ENCODE peak calls at places on chromosomes 2 and 18, in nine cellular contexts. P is transverse colon, A is body of pancreas, C is heart left ventricle, H is endothelial cell of umbilical vein, B is HCT116, E is suprapubic skin, K is GM12892, I is uterus. L is an unnamed sample.

GRCh38 chr2:216292886-216293291 is 79.4 kb downstream of the MARCHF4 start:
- DNase-seq in P (no peak), A (peak), C (no peak), H (peak), B (no peak), E (no peak), K (no peak), I (no peak), L (no peak)

GRCh38 chr18:68660355-68661183 is 54.3 kb downstream of the TMX3 start:
- DNase-seq in P (no peak), A (no peak), C (no peak), H (peak), B (peak), E (no peak), K (no peak), I (no peak), L (no peak)

GRCh38 chr2:37377187-37377532 is 32.7 kb downstream of the QPCT start:
- DNase-seq in P (no peak), A (no peak), C (no peak), H (no peak), B (no peak), E (no peak), K (no peak), I (peak), L (no peak)

GRCh38 chr2:173555833-173556232 is 201.2 kb downstream of the CDCA7 start:
- DNase-seq in P (no peak), A (no peak), C (no peak), H (peak), B (no peak), E (no peak), K (no peak), I (no peak), L (no peak)

GRCh38 chr2:96399342-96400048 is 63.9 kb downstream of the NCAPH start:
- DNase-seq in P (no peak), A (no peak), C (no peak), H (no peak), B (no peak), E (no peak), K (no peak), I (no peak), L (no peak)

GRCh38 chr2:175010848-175011254 is 5.7 kb upstream of the CHN1 start:
- DNase-seq in P (no peak), A (no peak), C (no peak), H (peak), B (no peak), E (no peak), K (no peak), I (no peak), L (no peak)

GRCh38 chr2:6224267-6224666 is 532.1 kb downstream of the SOX11 start:
- DNase-seq in P (no peak), A (no peak), C (no peak), H (no peak), B (no peak), E (no peak), K (no peak), I (no peak), L (no peak)

GRCh38 chr2:118300807-118301206 is 212.5 kb downstream of the INSIG2 start:
- DNase-seq in P (no peak), A (no peak), C (no peak), H (no peak), B (no peak), E (no peak), K (no peak), I (no peak), L (no peak)

GRCh38 chr2:67996772-67997527 is 65.9 kb downstream of the C1D start:
- DNase-seq in P (no peak), A (no peak), C (no peak), H (peak), B (no peak), E (no peak), K (no peak), I (no peak), L (no peak)

GRCh38 chr2:42105330-42106256 is 57.8 kb downstream of the PKDCC start:
- DNase-seq in P (peak), A (peak), C (peak), H (no peak), B (no peak), E (no peak), K (no peak), I (no peak), L (no peak)

GRCh38 chr18:11327656-11328055 is 178.3 kb upstream of the PIEZO2 start:
- DNase-seq in P (no peak), A (no peak), C (no peak), H (no peak), B (no peak), E (no peak), K (no peak), I (no peak), L (no peak)

GRCh38 chr18:74604774-74605173 is 7.1 kb downstream of the ZNF407 start:
- DNase-seq in P (no peak), A (no peak), C (no peak), H (no peak), B (no peak), E (no peak), K (no peak), I (no peak), L (no peak)

GRCh38 chr2:60319031-60319547 is 234.4 kb downstream of the BCL11A start:
- DNase-seq in P (no peak), A (no peak), C (no peak), H (no peak), B (no peak), E (no peak), K (no peak), I (no peak), L (no peak)

GRCh38 chr18:31942301-31942998 is 478 bp downstream of the TRAPPC8 start:
- DNase-seq in P (peak), A (peak), C (peak), H (peak), B (no peak), E (peak), K (peak), I (peak), L (peak)

GRCh38 chr2:67790622-67791021 is 272.2 kb downstream of the C1D start:
- DNase-seq in P (no peak), A (no peak), C (no peak), H (peak), B (no peak), E (no peak), K (no peak), I (no peak), L (no peak)

GRCh38 chr2:64277101-64277849 is 133.1 kb upstream of the PELI1 start:
- DNase-seq in P (no peak), A (peak), C (no peak), H (no peak), B (no peak), E (no peak), K (no peak), I (no peak), L (no peak)

GRCh38 chr2:169026056-169026455 is 5.1 kb downstream of the ABCB11 start:
- DNase-seq in P (no peak), A (no peak), C (no peak), H (no peak), B (no peak), E (no peak), K (no peak), I (no peak), L (no peak)

GRCh38 chr2:190188289-190188688 is 125.8 kb upstream of the MSTN start:
- DNase-seq in P (no peak), A (no peak), C (no peak), H (no peak), B (no peak), E (no peak), K (no peak), I (no peak), L (no peak)

GRCh38 chr2:49583010-49583409 is 428.7 kb upstream of the FSHR start:
- DNase-seq in P (no peak), A (no peak), C (no peak), H (no peak), B (no peak), E (no peak), K (no peak), I (no peak), L (no peak)

GRCh38 chr2:195601361-195601760 is 55.7 kb upstream of the SLC39A10 start:
- DNase-seq in P (no peak), A (no peak), C (no peak), H (no peak), B (no peak), E (no peak), K (no peak), I (no peak), L (no peak)

GRCh38 chr2:233256048-233256447 is 4.6 kb downstream of the ATG16L1 start:
- DNase-seq in P (no peak), A (no peak), C (no peak), H (no peak), B (no peak), E (no peak), K (no peak), I (no peak), L (no peak)

GRCh38 chr2:213252206-213252605 is 32.1 kb upstream of the SPAG16 start:
- DNase-seq in P (no peak), A (no peak), C (no peak), H (no peak), B (no peak), E (no peak), K (no peak), I (no peak), L (no peak)

GRCh38 chr2:208006325-208006724 is 19.0 kb downstream of the PLEKHM3 start:
- DNase-seq in P (no peak), A (no peak), C (no peak), H (no peak), B (no peak), E (no peak), K (no peak), I (no peak), L (no peak)

GRCh38 chr18:45127395-45127794 is 446.7 kb downstream of the SETBP1 start:
- DNase-seq in P (no peak), A (no peak), C (no peak), H (no peak), B (no peak), E (no peak), K (no peak), I (no peak), L (no peak)

GRCh38 chr18:46343940-46344372 is 239.8 kb downstream of the HAUS1 start:
- DNase-seq in P (peak), A (peak), C (peak), H (no peak), B (no peak), E (no peak), K (peak), I (peak), L (no peak)

GRCh38 chr2:17863539-17863938 is 14.9 kb upstream of the KCNS3 start:
- DNase-seq in P (no peak), A (no peak), C (no peak), H (no peak), B (no peak), E (no peak), K (no peak), I (no peak), L (no peak)

GRCh38 chr18:61551586-61551985 is 218.4 kb downstream of the CDH20 start:
- DNase-seq in P (peak), A (peak), C (no peak), H (peak), B (peak), E (no peak), K (peak), I (peak), L (peak)

GRCh38 chr2:20378891-20379519 is 28.4 kb upstream of the PUM2 start:
- DNase-seq in P (peak), A (peak), C (peak), H (peak), B (peak), E (peak), K (no peak), I (peak), L (peak)

GRCh38 chr2:89763581-89764485 is 1072.4 kb downstream of the RPIA start:
- DNase-seq in P (no peak), A (no peak), C (peak), H (no peak), B (no peak), E (peak), K (no peak), I (peak), L (no peak)

GRCh38 chr2:128777091-128778045 is 458.7 kb upstream of the HS6ST1 start:
- DNase-seq in P (no peak), A (no peak), C (no peak), H (no peak), B (no peak), E (peak), K (no peak), I (no peak), L (no peak)

GRCh38 chr2:64348386-64349142 is 105.4 kb upstream of the LGALSL start:
- DNase-seq in P (no peak), A (no peak), C (no peak), H (no peak), B (no peak), E (peak), K (no peak), I (no peak), L (no peak)

GRCh38 chr18:55096261-55097026 is 137.2 kb upstream of the CCDC68 start:
- DNase-seq in P (peak), A (no peak), C (peak), H (peak), B (peak), E (no peak), K (no peak), I (peak), L (no peak)

GRCh38 chr2:239893236-239893515 is 132.0 kb downstream of the NDUFA10 start:
- DNase-seq in P (no peak), A (no peak), C (no peak), H (no peak), B (no peak), E (no peak), K (no peak), I (no peak), L (no peak)

GRCh38 chr2:43218550-43219382 is 7.6 kb downstream of the ZFP36L2 start:
- DNase-seq in P (peak), A (peak), C (peak), H (peak), B (no peak), E (peak), K (no peak), I (peak), L (no peak)

GRCh38 chr2:43218221-43218549 is 8.2 kb downstream of the ZFP36L2 start:
- DNase-seq in P (no peak), A (no peak), C (no peak), H (no peak), B (no peak), E (no peak), K (no peak), I (no peak), L (no peak)

GRCh38 chr2:43220229-43220981 is 6.0 kb downstream of the ZFP36L2 start:
- DNase-seq in P (no peak), A (no peak), C (no peak), H (peak), B (no peak), E (no peak), K (no peak), I (no peak), L (no peak)

GRCh38 chr2:43220982-43221659 is 5.3 kb downstream of the ZFP36L2 start:
- DNase-seq in P (peak), A (peak), C (peak), H (peak), B (no peak), E (peak), K (no peak), I (peak), L (no peak)

DNA sequence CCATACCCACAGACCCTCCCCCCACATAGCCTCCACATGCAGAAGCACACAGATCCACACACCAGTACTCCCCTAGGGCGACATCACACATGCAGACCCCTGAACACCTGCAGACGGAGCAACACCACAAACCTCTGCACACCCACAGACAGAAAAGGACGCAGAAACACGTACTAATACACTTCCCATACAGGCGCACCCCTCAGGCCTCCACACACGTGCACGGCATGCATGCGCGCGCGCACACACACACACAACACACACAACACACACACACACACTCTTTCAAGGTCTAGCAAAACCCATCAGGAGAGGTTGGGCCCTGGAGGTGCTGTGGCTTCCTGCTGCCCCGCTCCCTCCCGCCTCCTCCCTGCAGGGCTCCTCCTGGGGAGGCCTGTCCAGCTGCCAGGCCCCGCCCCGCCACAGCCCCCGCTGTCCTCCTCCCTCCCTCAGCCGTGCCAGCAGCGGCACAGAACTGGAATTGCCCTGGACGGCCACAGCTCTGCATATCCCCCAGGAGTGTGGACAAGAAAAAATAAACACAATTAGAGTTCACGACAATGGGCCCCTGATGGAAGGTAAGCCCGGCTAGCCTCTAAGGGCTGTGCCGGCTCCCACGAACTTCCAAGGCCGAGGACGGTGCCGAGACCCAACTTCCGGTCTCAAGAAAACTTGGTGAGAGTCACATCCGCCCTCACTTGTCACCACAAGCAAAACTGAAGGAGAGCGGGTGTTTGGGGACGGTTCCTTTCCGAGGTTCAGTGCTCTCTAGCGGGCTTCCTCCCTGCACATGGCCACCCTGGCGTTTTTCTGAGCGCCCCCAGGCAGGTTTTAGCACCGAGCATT is 6.8 kb downstream of the ZFP36L2 start:
- DNase-seq in P (peak), A (peak), C (peak), H (peak), B (peak), E (peak), K (peak), I (peak), L (peak)
- TF ChIP-seq POLR2A in P (peak), A (peak), C (no peak), H (peak), B (peak), E (peak), K (peak), I (no peak), L (peak)

GRCh38 chr2:181656450-181657261 is at the start of gene CERKL:
- DNase-seq in P (peak), A (peak), C (peak), H (no peak), B (peak), E (peak), K (peak), I (no peak), L (peak)
- TF ChIP-seq POLR2A in P (no peak), A (no peak), C (no peak), H (no peak), B (no peak), E (no peak), K (no peak), I (no peak), L (peak)

DNA sequence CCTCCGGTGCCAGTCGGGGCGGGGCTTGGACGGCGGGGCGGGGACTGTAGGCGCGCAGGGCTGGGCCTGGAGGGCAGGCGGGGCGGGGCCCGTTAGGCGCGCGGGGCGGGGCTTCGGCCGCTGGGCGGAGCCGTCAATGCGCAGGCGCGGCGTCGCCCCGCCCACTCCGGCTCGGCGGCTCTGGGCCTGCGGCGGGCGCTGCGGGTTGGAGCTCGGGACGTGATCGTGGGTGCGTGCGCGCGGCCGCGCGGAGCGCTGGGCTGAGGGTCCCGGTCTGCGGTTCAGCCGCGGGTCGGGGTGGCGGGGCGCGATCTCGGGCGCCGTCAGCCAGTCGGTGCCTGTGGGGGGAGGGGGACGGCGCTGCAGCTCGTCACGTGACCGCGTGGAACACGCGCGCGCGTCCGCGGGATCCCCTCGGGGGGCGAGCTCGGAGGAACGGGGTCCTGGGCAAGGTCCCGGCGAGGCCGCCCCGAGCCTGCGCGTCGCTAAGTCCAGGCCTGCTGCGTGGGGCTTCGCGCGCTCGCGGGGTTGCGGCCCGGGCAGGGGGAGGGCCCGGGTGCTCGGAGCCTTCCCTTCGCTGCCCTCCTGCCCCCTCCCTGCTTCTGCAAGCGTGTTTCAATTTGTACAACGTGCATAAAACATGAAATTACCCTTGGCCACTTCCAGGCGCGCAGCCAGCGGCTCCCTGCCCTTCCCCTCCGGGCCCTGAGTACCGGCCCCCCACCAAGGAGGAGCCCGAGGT is at the start of gene D2HGDH:
- DNase-seq in P (peak), A (peak), C (peak), H (peak), B (peak), E (peak), K (peak), I (peak), L (peak)
- TF ChIP-seq POLR2A in P (peak), A (no peak), C (no peak), H (peak), B (peak), E (peak), K (peak), I (peak), L (peak)

GRCh38 chr2:86562891-86563649 is at the start of gene CHMP3:
- DNase-seq in P (peak), A (peak), C (peak), H (peak), B (peak), E (peak), K (peak), I (peak), L (peak)
- TF ChIP-seq POLR2A in P (peak), A (peak), C (no peak), H (peak), B (peak), E (peak), K (peak), I (peak), L (peak)

GRCh38 chr2:54871457-54872103 is 148.1 kb downstream of the EML6 start:
- DNase-seq in P (no peak), A (peak), C (no peak), H (no peak), B (no peak), E (no peak), K (no peak), I (no peak), L (no peak)
- TF ChIP-seq POLR2A in P (no peak), A (no peak), C (no peak), H (no peak), B (no peak), E (no peak), K (no peak), I (no peak), L (no peak)

GRCh38 chr2:23492941-23493340 is 108.0 kb downstream of the KLHL29 start:
- DNase-seq in P (no peak), A (peak), C (no peak), H (no peak), B (no peak), E (no peak), K (no peak), I (no peak), L (no peak)
- TF ChIP-seq POLR2A in P (no peak), A (no peak), C (no peak), H (no peak), B (no peak), E (no peak), K (no peak), I (no peak), L (no peak)

DNA sequence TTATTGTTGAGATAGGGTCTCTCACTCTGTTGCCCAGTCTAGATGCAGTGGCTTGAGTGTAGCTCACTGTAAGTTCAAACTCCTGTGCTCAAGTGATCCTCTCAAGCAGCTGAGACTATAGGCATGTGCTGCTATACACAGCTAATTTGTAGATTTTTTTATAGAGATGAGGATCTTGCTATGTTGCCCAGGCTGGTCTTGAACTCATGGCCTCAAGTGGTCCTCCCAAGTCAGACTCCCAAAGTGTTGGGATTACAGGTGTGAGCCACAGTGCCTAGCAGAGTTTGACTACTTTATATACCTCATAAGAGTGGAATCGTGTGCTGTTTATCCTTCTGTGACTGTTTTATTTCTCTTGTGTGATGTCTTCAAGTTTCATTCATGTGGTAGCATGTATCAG is 60.3 kb downstream of the TANC1 start:
- DNase-seq in P (no peak), A (no peak), C (no peak), H (no peak), B (no peak), E (no peak), K (no peak), I (no peak), L (no peak)
- TF ChIP-seq POLR2A in P (no peak), A (no peak), C (no peak), H (no peak), B (no peak), E (no peak), K (no peak), I (no peak), L (no peak)

GRCh38 chr2:102313025-102313424 is 1.7 kb downstream of the IL1RL1 start:
- DNase-seq in P (no peak), A (no peak), C (no peak), H (peak), B (no peak), E (no peak), K (no peak), I (no peak), L (no peak)
- TF ChIP-seq POLR2A in P (no peak), A (no peak), C (no peak), H (no peak), B (no peak), E (no peak), K (no peak), I (no peak), L (no peak)